ENCODE peak calls at places on chromosomes 16 and 17, in nine cellular contexts. H is heart right ventricle; D is fibroblast of pulmonary artery; A is GF-D8; R is CD8-positive, alpha-beta T cell; S is NCI-H1048; I is activated CD8-positive, alpha-beta T cell treated with anti-CD3 and anti-CD28 coated beads, Interleukin-2, amount 10 ng/mL, durations not matched to agents 7 days and 5 days; Z is fibroblast of the conjunctiva; T is cardiac muscle cell. F is an unnamed sample.

GRCh38 chr17:10025976-10026785 is 121.1 kb upstream of the RCVRN start:
- DNase-seq in H (no peak), D (no peak), A (no peak), R (no peak), S (no peak), I (no peak), Z (no peak), T (peak), F (no peak)

GRCh38 chr17:68592667-68593330 is 8.4 kb downstream of the FAM20A start:
- DNase-seq in H (no peak), D (no peak), A (no peak), R (no peak), S (no peak), I (no peak), Z (peak), T (no peak), F (no peak)

GRCh38 chr17:57186231-57187019 is 69.9 kb upstream of the MSI2 start:
- DNase-seq in H (no peak), D (no peak), A (no peak), R (no peak), S (no peak), I (no peak), Z (no peak), T (no peak), F (no peak)

GRCh38 chr16:17273142-17273561 is 197.6 kb downstream of the XYLT1 start:
- DNase-seq in H (no peak), D (peak), A (no peak), R (no peak), S (no peak), I (peak), Z (peak), T (no peak), F (no peak)

GRCh38 chr16:73092236-73092781 is 44.4 kb upstream of the ZFHX3 start:
- DNase-seq in H (no peak), D (peak), A (no peak), R (no peak), S (no peak), I (no peak), Z (no peak), T (no peak), F (no peak)

GRCh38 chr17:27811961-27812360 is 11.6 kb upstream of the NOS2 start:
- DNase-seq in H (no peak), D (no peak), A (no peak), R (no peak), S (no peak), I (no peak), Z (no peak), T (no peak), F (no peak)

GRCh38 chr16:1019234-1019933 is 37.8 kb downstream of the SOX8 start:
- DNase-seq in H (peak), D (peak), A (no peak), R (no peak), S (no peak), I (no peak), Z (no peak), T (no peak), F (no peak)

GRCh38 chr16:19688396-19689024 is 29.5 kb downstream of the KNOP1 start:
- DNase-seq in H (no peak), D (no peak), A (no peak), R (no peak), S (no peak), I (no peak), Z (no peak), T (no peak), F (no peak)

GRCh38 chr17:27756467-27757371 is 43.6 kb downstream of the NOS2 start:
- DNase-seq in H (peak), D (peak), A (no peak), R (peak), S (no peak), I (peak), Z (peak), T (peak), F (no peak)

GRCh38 chr16:17803625-17804410 is 333.1 kb upstream of the XYLT1 start:
- DNase-seq in H (no peak), D (peak), A (no peak), R (no peak), S (no peak), I (no peak), Z (no peak), T (no peak), F (no peak)

GRCh38 chr16:29645699-29646187 is 17.3 kb upstream of the SPN start:
- DNase-seq in H (no peak), D (peak), A (peak), R (no peak), S (no peak), I (no peak), Z (no peak), T (no peak), F (no peak)

F was measured in NCI-H187.